ENCODE peak calls at places on chromosomes 7 and 10, in five cellular contexts. X is ovary, Q is A549, R is suprapubic skin, L is tibial nerve. N is an unnamed sample.

GRCh38 chr7:151304856-151305255 is 36.8 kb upstream of the NUB1 start:
- DNase-seq in X (no peak), Q (no peak), R (no peak), L (no peak), N (no peak)

GRCh38 chr7:141700291-141700847 is 1.6 kb downstream of the DENND11 start:
- DNase-seq in X (no peak), Q (no peak), R (no peak), L (no peak), N (no peak)

GRCh38 chr7:155483868-155484325 is 26.0 kb downstream of the EN2 start:
- DNase-seq in X (no peak), Q (no peak), R (peak; percentile 49), L (no peak), N (no peak)

GRCh38 chr7:24722386-24723177 is 34.7 kb downstream of the GSDME start:
- DNase-seq in X (no peak), Q (no peak), R (no peak), L (no peak), N (no peak)

GRCh38 chr7:155811560-155811894 is 736 bp downstream of the SHH start:
- DNase-seq in X (no peak), Q (no peak), R (no peak), L (no peak), N (peak; percentile 55)

GRCh38 chr10:58531084-58531695 is 18.5 kb downstream of the BICC1 start:
- DNase-seq in X (no peak), Q (no peak), R (no peak), L (no peak), N (peak; percentile 61)

GRCh38 chr7:140036224-140036651 is 26.5 kb downstream of the PARP12 start:
- DNase-seq in X (no peak), Q (no peak), R (no peak), L (no peak), N (no peak)

GRCh38 chr7:44257618-44258422 is 57.0 kb downstream of the YKT6 start:
- DNase-seq in X (peak; percentile 39), Q (no peak), R (no peak), L (peak; percentile 23), N (peak; percentile 28)

GRCh38 chr7:34727464-34727995 is 69.5 kb downstream of the NPSR1 start:
- DNase-seq in X (no peak), Q (no peak), R (no peak), L (no peak), N (no peak)

GRCh38 chr7:52749880-52750279 is 285.6 kb upstream of the POM121L12 start:
- DNase-seq in X (no peak), Q (no peak), R (no peak), L (no peak), N (peak; percentile 15)

GRCh38 chr10:5476918-5477525 is 22.3 kb downstream of the CALML5 start:
- DNase-seq in X (no peak), Q (no peak), R (no peak), L (no peak), N (no peak)

GRCh38 chr7:113199841-113200240 is 81.5 kb upstream of the SMIM30 start:
- DNase-seq in X (no peak), Q (no peak), R (no peak), L (no peak), N (no peak)

GRCh38 chr10:22252286-22252800 is 34.5 kb upstream of the EBLN1 start:
- DNase-seq in X (peak; percentile 81), Q (no peak), R (peak; percentile 64), L (peak; percentile 38), N (peak; percentile 27)

GRCh38 chr7:95322874-95323273 is 1.5 kb downstream of the PON1 start:
- DNase-seq in X (no peak), Q (no peak), R (no peak), L (no peak), N (no peak)

GRCh38 chr7:93980744-93981479 is 23.2 kb downstream of the BET1 start:
- DNase-seq in X (no peak), Q (no peak), R (no peak), L (no peak), N (no peak)

GRCh38 chr7:76423666-76424412 is 911 bp upstream of the ZP3 start:
- DNase-seq in X (no peak), Q (no peak), R (no peak), L (no peak), N (no peak)

GRCh38 chr7:37109016-37109415 is 339.6 kb downstream of the ELMO1 start:
- DNase-seq in X (no peak), Q (no peak), R (no peak), L (no peak), N (no peak)

GRCh38 chr10:15325243-15326002 is 45.7 kb downstream of the FAM171A1 start:
- DNase-seq in X (no peak), Q (peak; percentile 17), R (no peak), L (no peak), N (no peak)

GRCh38 chr10:77640167-77640566 is 2.6 kb upstream of the KCNMA1 start:
- DNase-seq in X (no peak), Q (no peak), R (no peak), L (no peak), N (no peak)

GRCh38 chr10:9239298-9239697 is 1184.8 kb downstream of the GATA3 start:
- DNase-seq in X (no peak), Q (no peak), R (no peak), L (no peak), N (no peak)

GRCh38 chr10:70053212-70053895 is 708 bp downstream of the MACROH2A2 start:
- DNase-seq in X (peak; percentile 53), Q (no peak), R (no peak), L (no peak), N (no peak)

GRCh38 chr10:114925675-114926204 is 12.3 kb upstream of the TRUB1 start:
- DNase-seq in X (no peak), Q (no peak), R (no peak), L (no peak), N (no peak)

GRCh38 chr10:101818958-101819633 is 852 bp upstream of the OGA start:
- DNase-seq in X (no peak), Q (no peak), R (no peak), L (no peak), N (peak; percentile 49)

GRCh38 chr7:868189-868486 is 8.2 kb upstream of the GET4 start:
- DNase-seq in X (no peak), Q (no peak), R (no peak), L (no peak), N (no peak)

GRCh38 chr10:89416465-89416864 is 2.1 kb downstream of the IFIT5 start:
- DNase-seq in X (no peak), Q (no peak), R (no peak), L (no peak), N (no peak)

GRCh38 chr10:5540080-5540479 is 15.3 kb downstream of the CALML3 start:
- DNase-seq in X (no peak), Q (no peak), R (peak; percentile 24), L (no peak), N (peak; percentile 5)

GRCh38 chr7:139687980-139688632 is 89.7 kb downstream of the HIPK2 start:
- DNase-seq in X (no peak), Q (no peak), R (no peak), L (no peak), N (no peak)

GRCh38 chr10:74058658-74059057 is 60.7 kb downstream of the VCL start:
- DNase-seq in X (no peak), Q (no peak), R (no peak), L (no peak), N (no peak)

GRCh38 chr10:126959431-126959830 is 54.2 kb downstream of the DOCK1 start:
- DNase-seq in X (no peak), Q (no peak), R (no peak), L (no peak), N (no peak)

GRCh38 chr10:43024524-43024923 is 52.3 kb upstream of the RET start:
- DNase-seq in X (no peak), Q (no peak), R (no peak), L (no peak), N (no peak)

GRCh38 chr7:1163121-1163520 is 3.1 kb upstream of the ZFAND2A start:
- DNase-seq in X (no peak), Q (no peak), R (no peak), L (no peak), N (no peak)

GRCh38 chr10:121078036-121078435 is 226.9 kb downstream of the WDR11 start:
- DNase-seq in X (no peak), Q (no peak), R (no peak), L (no peak), N (no peak)

GRCh38 chr7:3095046-3095445 is 51.4 kb upstream of the CARD11 start:
- DNase-seq in X (no peak), Q (no peak), R (no peak), L (no peak), N (peak; percentile 25)

GRCh38 chr10:129031233-129032150 is 435.5 kb upstream of the MGMT start:
- DNase-seq in X (peak; percentile 48), Q (peak; percentile 58), R (no peak), L (peak; percentile 37), N (peak; percentile 43)

GRCh38 chr10:129035052-129035805 is 431.8 kb upstream of the MGMT start:
- DNase-seq in X (no peak), Q (no peak), R (no peak), L (no peak), N (peak; percentile 19)

GRCh38 chr10:129033354-129033729 is 433.7 kb upstream of the MGMT start:
- DNase-seq in X (no peak), Q (no peak), R (no peak), L (no peak), N (no peak)

GRCh38 chr10:129032626-129033353 is 434.3 kb upstream of the MGMT start:
- DNase-seq in X (no peak), Q (no peak), R (no peak), L (no peak), N (no peak)

GRCh38 chr10:129033790-129034272 is 433.2 kb upstream of the MGMT start:
- DNase-seq in X (no peak), Q (no peak), R (no peak), L (no peak), N (no peak)
- TF ChIP-seq EP300 in X (no peak), Q (no peak), R (no peak), L (no peak), N (no peak)

GRCh38 chr10:48526371-48526821 is 78.5 kb downstream of the ARHGAP22 start:
- DNase-seq in X (no peak), Q (no peak), R (no peak), L (no peak), N (no peak)
- H3K4me3 ChIP-seq in X (no peak overlapping the region), Q (no peak overlapping the region), R (no peak overlapping the region), L (no peak overlapping the region), N (no peak overlapping the region)

GRCh38 chr7:74027683-74028320 is at the start of gene ELN:
- DNase-seq in X (peak; percentile 95), Q (no peak), R (peak; percentile 89), L (peak; percentile 72), N (peak; percentile 63)
- TF ChIP-seq POLR2A in X (no peak), Q (no peak), R (no peak), L (no peak), N (no peak)

DNA sequence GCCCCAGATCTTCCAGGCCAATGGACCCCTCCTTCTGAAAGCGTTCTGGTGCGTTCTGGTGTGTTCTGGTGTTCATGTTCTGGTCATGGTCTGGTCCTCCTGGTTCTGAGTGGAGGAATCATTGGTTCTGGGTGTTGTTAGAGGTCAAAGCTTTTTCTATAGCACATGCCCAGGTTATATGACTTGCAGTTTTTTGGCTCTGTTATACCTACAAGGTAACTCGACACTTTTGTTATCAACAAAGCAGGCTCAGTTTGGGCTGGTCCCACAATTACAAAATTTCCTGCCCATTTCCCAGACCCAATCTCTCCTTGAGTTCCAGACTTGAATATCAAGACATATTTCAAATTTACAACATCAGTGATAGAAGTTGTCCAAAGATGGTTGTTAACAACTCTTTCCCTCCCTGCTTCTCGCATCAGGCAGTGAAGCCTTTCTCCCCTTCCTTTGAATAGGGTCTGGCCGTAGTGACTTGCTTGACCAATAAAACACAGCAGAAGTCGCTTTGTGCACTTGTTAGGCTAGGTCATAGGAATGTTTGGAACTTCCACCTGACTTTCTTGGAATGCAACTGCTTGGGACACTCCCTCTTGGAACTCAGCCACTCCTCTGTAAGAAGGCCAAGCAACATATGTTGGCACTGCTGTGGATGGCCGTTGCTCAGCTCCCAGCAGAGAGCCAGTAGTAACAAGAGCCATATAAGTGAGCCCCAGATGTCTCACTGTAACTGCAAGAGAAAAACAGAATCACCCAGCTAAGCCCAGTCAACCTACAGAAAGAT is 83.1 kb upstream of the STEAP1B start:
- DNase-seq in X (no peak), Q (peak; percentile 48), R (no peak), L (no peak), N (no peak)
- TF ChIP-seq EP300 in X (no peak), Q (no peak), R (no peak), L (peak; percentile 12), N (no peak)